ENCODE peak calls at places on chromosomes 5 and 9, in four cellular contexts. U, H, D and V are unnamed samples.

GRCh38 chr5:30894811-30895210 is 298.7 kb upstream of the CDH6 start:
- DNase-seq in U (no peak), H (no peak), D (no peak), V (no peak)

GRCh38 chr9:122900791-122901190 is 4.4 kb downstream of the RC3H2 start:
- DNase-seq in U (no peak), H (no peak), D (no peak), V (no peak)

GRCh38 chr9:112717669-112718331 is at the start of gene INIP:
- DNase-seq in U (peak; percentile 95), H (peak; percentile 87), D (peak; percentile 99), V (peak; percentile 99)

GRCh38 chr5:172159016-172159415 is 29.0 kb downstream of the STK10 start:
- DNase-seq in U (no peak), H (no peak), D (no peak), V (no peak)

GRCh38 chr5:23506329-23507236 is 826 bp upstream of the PRDM9 start:
- DNase-seq in U (peak; percentile 56), H (no peak), D (peak; percentile 66), V (peak; percentile 86)

GRCh38 chr5:93019896-93020295 is 561.1 kb downstream of the NR2F1-AS1 start:
- DNase-seq in U (no peak), H (no peak), D (no peak), V (no peak)

GRCh38 chr5:132363431-132364112 is 5.9 kb upstream of the SLC22A5 start:
- DNase-seq in U (no peak), H (no peak), D (no peak), V (no peak)

GRCh38 chr9:79154806-79155205 is 417.0 kb upstream of the TLE4 start:
- DNase-seq in U (no peak), H (no peak), D (no peak), V (no peak)

GRCh38 chr5:135008556-135008955 is 25.5 kb downstream of the PITX1 start:
- DNase-seq in U (no peak), H (no peak), D (no peak), V (no peak)

GRCh38 chr9:71655778-71656177 is 112.5 kb downstream of the CEMIP2 start:
- DNase-seq in U (no peak), H (no peak), D (no peak), V (no peak)

GRCh38 chr5:142636698-142637324 is 49.1 kb downstream of the FGF1 start:
- DNase-seq in U (no peak), H (no peak), D (no peak), V (no peak)

GRCh38 chr9:136331556-136332481 is 4.5 kb downstream of the GPSM1 start:
- DNase-seq in U (no peak), H (no peak), D (no peak), V (no peak)

GRCh38 chr5:42718591-42718990 is 38.0 kb upstream of the CCDC152 start:
- DNase-seq in U (no peak), H (peak; percentile 32), D (no peak), V (no peak)

GRCh38 chr5:149141957-149142851 is 911 bp downstream of the ABLIM3 start:
- DNase-seq in U (no peak), H (no peak), D (no peak), V (peak; percentile 25)

GRCh38 chr5:54440456-54440893 is 15.0 kb upstream of the HSPB3 start:
- DNase-seq in U (no peak), H (peak; percentile 48), D (no peak), V (no peak)

GRCh38 chr5:89229331-89230070 is 346.5 kb upstream of the MEF2C start:
- DNase-seq in U (no peak), H (no peak), D (no peak), V (no peak)

DNA sequence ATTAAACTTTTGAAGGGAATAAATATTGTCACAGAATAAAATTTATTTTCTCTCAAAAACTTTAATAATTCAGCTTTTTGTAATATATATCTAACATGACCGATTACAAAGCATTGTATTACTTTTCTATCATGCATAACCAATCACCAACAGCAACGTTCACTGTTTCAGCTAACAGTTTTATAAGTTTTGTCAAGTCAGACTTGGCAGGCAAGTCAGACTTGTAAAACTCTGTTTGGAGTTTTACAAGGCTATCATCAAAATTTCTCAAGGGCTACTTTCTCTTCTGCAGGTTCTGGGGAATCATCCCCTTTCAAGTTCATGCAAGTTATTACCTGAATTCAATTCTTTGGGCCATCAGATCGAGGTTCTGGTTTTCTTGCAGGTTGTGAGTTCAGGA is 347.2 kb downstream of the CTNND2 start:
- DNase-seq in U (no peak), H (no peak), D (no peak), V (no peak)
- TF ChIP-seq CREB1 in U (no peak), H (no peak), D (no peak), V (no peak)

GRCh38 chr5:78634634-78635033 is 13.9 kb downstream of the LHFPL2 start:
- DNase-seq in U (no peak), H (no peak), D (no peak), V (no peak)

GRCh38 chr5:78630047-78630446 is 18.5 kb downstream of the LHFPL2 start:
- DNase-seq in U (no peak), H (no peak), D (no peak), V (no peak)

GRCh38 chr5:78633710-78634109 is 14.9 kb downstream of the LHFPL2 start:
- DNase-seq in U (no peak), H (no peak), D (no peak), V (no peak)

GRCh38 chr5:78631931-78632330 is 16.6 kb downstream of the LHFPL2 start:
- DNase-seq in U (no peak), H (no peak), D (no peak), V (no peak)

GRCh38 chr5:78632467-78632866 is 16.1 kb downstream of the LHFPL2 start:
- DNase-seq in U (no peak), H (no peak), D (no peak), V (no peak)
- H3K4me1 ChIP-seq in U (peaks cover 16% of the 10 kb centered on the region), H (peaks cover 19% of the 10 kb centered on the region), D (no peaks in the 10 kb centered on the region), V (peaks cover 6% of the 10 kb centered on the region)

GRCh38 chr5:136193396-136193935 is 504 bp upstream of the SMIM32 start:
- DNase-seq in U (no peak), H (no peak), D (no peak), V (no peak)

GRCh38 chr5:136192526-136193395 is at the start of gene SMIM32:
- DNase-seq in U (peak; percentile 24), H (no peak), D (peak; percentile 72), V (peak; percentile 64)

GRCh38 chr5:136190904-136191303 is 2.1 kb downstream of the SMIM32 start:
- DNase-seq in U (no peak), H (no peak), D (no peak), V (no peak)

GRCh38 chr5:136191304-136192014 is 1.5 kb downstream of the SMIM32 start:
- DNase-seq in U (no peak), H (no peak), D (no peak), V (peak; percentile 78)

DNA sequence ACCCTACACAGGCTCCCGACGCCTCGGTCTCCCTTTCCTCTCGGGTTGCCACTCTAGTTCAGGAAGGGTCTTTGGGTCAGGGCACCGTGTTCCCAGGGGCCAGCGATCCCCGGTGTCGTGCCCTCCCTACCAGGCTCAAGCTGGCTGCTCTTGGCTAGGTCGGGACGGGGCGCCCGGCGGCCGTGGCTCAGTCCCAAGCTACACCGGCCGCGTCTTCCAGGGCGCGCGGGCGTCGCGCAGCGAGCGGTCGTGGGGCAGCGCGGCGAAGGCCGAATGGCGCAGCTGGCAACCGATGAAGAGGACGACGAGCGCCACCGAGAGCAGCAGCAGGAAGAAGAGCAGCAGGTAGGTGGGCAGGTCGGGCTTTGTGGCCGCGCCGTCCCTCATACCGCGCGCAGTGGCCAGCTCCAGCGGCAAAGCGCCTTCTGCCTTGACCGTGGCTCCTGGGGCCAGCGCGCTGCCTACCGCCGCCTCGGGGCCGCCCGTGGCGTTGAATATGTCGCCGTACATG is 892 bp downstream of the SMIM32 start:
- DNase-seq in U (no peak), H (no peak), D (peak; percentile 71), V (peak; percentile 54)
- TF ChIP-seq EZH2 in U (no peak), H (no peak), D (peak; percentile 96), V (peak; percentile 36)

DNA sequence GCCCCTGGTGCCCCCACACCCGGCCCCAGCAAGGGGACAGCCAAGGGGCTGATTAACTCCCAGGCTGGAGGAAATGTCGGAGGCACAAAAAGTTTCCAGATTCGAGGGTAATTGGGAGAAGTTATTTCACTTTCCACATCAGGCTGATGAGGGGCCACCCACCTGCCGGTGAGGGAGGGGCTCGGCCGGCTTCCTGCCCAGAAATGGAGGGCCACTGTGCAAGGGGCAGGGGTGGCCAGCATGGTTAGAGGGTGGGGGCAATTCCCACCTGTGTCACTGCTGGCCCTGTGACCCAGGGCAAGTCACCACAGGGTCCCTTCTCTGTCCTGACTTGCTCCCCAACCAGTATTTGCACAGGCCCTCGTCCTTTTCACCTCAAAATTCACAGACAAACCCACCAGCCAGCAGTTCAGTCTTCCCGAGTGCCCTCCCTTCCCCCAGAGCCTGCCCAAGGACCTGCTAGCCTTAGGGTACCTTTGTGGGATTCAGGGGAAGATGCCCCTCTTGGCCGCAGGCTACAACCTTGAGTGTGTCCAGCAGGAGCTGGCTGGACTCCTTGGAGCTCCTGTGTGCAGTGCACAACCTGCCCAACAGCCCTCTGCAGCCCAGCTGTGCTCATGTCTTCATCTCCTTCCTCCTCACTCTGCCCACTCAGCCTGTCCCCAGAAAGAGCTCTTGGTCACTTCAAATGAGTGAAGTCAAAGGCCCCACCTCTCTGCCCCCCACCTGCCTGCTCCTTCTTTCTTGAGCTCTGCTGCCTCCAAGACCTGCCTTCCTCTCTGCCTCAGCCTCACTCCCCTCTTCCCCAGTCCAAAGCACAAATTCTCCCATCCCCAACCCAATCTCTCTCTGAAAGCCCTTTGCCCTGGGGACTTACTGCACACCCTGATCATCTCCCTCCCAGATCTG is 130.5 kb downstream of the BARX1 start:
- DNase-seq in U (no peak), H (no peak), D (no peak), V (no peak)
- TF ChIP-seq CREB1 in U (no peak), H (no peak), D (no peak), V (no peak)

DNA sequence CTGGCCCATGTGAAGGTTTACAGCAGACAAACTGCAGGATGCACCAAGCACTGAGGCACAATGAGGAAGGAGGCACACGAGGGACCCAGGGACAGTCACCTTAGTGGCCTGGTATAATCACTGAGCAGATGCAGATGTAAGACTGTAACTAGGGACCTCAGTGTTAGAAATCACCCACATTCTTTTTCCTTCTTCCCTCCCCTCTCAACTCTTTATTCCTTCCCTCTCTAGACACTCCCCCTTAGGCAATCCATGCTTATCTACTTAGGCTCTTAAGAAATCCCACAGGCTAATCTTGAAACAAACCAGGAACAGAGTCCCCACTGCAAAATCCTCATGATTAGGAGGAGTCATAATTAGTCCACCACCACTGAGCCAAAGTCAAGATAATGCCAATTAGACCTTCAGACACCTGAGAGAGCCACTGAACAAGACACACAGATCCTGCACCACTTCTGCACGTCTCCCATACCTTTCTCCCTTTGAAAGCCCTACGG is 84.7 kb downstream of the ELAVL2 start:
- DNase-seq in U (no peak), H (no peak), D (no peak), V (peak; percentile 36)
- H3K4me1 ChIP-seq in U (no peaks in the 10 kb centered on the region), H (no peaks in the 10 kb centered on the region), D (peaks cover 42% of the 10 kb centered on the region), V (peaks cover 91% of the 10 kb centered on the region)

GRCh38 chr5:174790906-174791305 is 66.5 kb downstream of the MSX2 start:
- DNase-seq in U (no peak), H (no peak), D (no peak), V (no peak)
- TF ChIP-seq EZH2 in U (no peak), H (no peak), D (no peak), V (no peak)

DNA sequence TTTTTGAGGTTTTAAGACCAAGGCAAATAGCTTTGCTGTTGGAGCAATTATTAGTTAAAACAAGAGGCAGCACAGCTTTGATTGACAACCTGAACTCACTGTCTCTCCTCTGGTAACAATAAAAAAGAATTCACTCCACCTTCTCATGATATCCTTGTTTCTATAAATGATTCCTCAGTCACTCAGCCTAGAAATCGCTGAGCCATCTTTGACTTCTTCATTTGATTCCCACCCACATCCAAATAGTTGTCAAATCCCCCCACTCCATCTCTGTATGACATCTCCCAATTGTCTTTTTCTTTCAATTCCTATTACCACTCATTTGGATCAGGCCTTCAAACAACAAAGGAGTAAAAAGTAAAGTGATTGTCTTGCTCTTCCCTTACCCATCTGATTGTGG is 266.4 kb downstream of the MCTP1 start:
- DNase-seq in U (no peak), H (no peak), D (no peak), V (no peak)
- TF ChIP-seq CREB1 in U (no peak), H (no peak), D (no peak), V (no peak)